ENCODE peak calls at places on chromosome 14, in six cellular contexts. W, M, A, S, F and R are unnamed samples.

GRCh38 chr14:101561145-101561896 is at the start of gene DIO3:
- DNase-seq in W (peak; percentile 40), M (no peak), A (no peak), S (no peak), F (peak; percentile 48), R (no peak)

GRCh38 chr14:33280646-33281045 is 342.0 kb downstream of the NPAS3 start:
- DNase-seq in W (no peak), M (no peak), A (no peak), S (no peak), F (peak; percentile 5), R (no peak)

GRCh38 chr14:24184104-24184970 is 4.3 kb downstream of the IPO4 start:
- DNase-seq in W (no peak), M (no peak), A (no peak), S (no peak), F (no peak), R (no peak)

GRCh38 chr14:85576848-85577541 is 47.1 kb downstream of the FLRT2 start:
- DNase-seq in W (no peak), M (no peak), A (no peak), S (no peak), F (no peak), R (no peak)

GRCh38 chr14:92651793-92652382 is 96.5 kb downstream of the LGMN start:
- DNase-seq in W (peak; percentile 44), M (no peak), A (no peak), S (no peak), F (no peak), R (peak; percentile 64)

GRCh38 chr14:100754020-100754419 is 27.3 kb downstream of the DLK1 start:
- DNase-seq in W (no peak), M (no peak), A (no peak), S (no peak), F (no peak), R (no peak)

GRCh38 chr14:106200539-106201310 is 674.3 kb downstream of the TMEM121 start:
- DNase-seq in W (no peak), M (no peak), A (no peak), S (no peak), F (no peak), R (no peak)

GRCh38 chr14:20830831-20831230 is 28.2 kb upstream of the RNASE1 start:
- DNase-seq in W (no peak), M (no peak), A (no peak), S (no peak), F (no peak), R (no peak)

GRCh38 chr14:96051642-96052540 is 12.7 kb downstream of the C14orf132 start:
- DNase-seq in W (no peak), M (no peak), A (peak; percentile 27), S (no peak), F (no peak), R (no peak)
- TF ChIP-seq CTCF in W (no peak), M (no peak), A (peak; percentile 37), S (peak; percentile 48), F (no peak), R (no peak)

GRCh38 chr14:68951800-68952540 is 27.1 kb downstream of the ACTN1 start:
- DNase-seq in W (no peak), M (no peak), A (no peak), S (no peak), F (no peak), R (peak; percentile 56)
- H3K4me1 ChIP-seq in W (peaks cover 79% of the 10 kb centered on the region), M (peaks cover 95% of the 10 kb centered on the region), A (peaks cover 100% of the 10 kb centered on the region), S (peaks cover 83% of the 10 kb centered on the region), F (peaks cover 67% of the 10 kb centered on the region), R (peaks cover 100% of the 10 kb centered on the region)

DNA sequence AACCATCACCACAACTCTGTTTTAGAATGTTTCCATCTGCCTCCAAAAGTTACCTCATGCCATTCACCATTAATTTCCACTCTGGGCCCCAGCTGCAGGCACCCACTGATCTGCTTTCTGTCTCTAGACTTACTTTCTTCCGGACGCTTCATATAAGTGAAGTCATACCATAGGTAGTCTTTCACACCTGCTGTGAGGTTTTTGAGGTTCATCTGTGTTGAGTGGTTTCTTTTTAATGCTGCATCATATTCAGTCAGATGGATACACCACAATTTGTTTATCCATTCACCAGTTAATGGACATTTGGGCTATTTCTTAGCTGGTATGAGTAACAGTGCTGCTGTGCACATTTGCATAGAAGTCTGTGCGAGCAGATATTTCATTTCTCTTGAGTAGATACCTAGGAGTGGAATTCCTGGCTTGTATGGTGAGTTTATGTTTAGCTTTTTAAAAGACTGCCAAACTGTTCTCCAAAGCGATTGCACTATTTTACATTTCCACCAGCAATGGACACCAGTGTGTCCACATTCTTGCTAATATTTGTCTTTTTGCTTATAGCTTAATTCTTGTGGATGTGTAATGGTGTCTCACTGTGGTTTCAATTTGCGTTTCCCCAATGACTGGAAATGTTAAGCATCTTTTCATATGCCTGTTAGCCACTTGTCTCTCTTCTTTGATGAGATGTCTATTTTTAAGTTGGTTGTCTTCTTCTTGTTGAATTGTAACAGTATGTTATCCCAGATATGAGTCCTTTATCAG is 48.3 kb downstream of the ZFYVE21 start:
- DNase-seq in W (no peak), M (no peak), A (no peak), S (no peak), F (no peak), R (no peak)
- H3K27ac ChIP-seq in W (no peak overlapping the region), M (no peak overlapping the region), A (no peak overlapping the region), S (no peak overlapping the region), F (no peak overlapping the region), R (no peak overlapping the region)

DNA sequence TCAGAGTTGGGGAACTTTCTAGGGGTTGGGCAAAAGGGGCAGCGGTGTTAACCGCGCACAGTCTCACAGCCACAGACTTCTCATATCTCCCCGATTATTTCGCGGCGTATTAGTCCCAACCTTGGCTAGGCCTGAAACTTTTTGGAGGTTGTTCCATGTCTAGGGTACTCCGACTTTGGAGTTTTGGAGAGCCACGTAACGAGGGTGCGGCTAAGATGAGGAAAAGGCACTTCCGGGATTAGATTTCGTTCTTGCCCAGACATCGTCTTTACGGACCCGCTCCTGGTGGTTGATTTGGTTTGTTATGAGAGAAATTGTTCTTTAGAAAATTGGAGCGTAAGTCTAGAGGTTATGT is 513 bp downstream of the CCNK start:
- DNase-seq in W (no peak), M (no peak), A (peak; percentile 39), S (no peak), F (peak; percentile 38), R (no peak)
- TF ChIP-seq CTCF in W (no peak), M (no peak), A (no peak), S (no peak), F (no peak), R (no peak)

GRCh38 chr14:55152052-55152753 is 23.2 kb downstream of the LGALS3 start:
- DNase-seq in W (no peak), M (no peak), A (no peak), S (no peak), F (peak; percentile 84), R (no peak)
- H3K4me1 ChIP-seq in W (no peaks in the 10 kb centered on the region), M (no peaks in the 10 kb centered on the region), A (no peaks in the 10 kb centered on the region), S (no peaks in the 10 kb centered on the region), F (peaks cover 4% of the 10 kb centered on the region), R (no peaks in the 10 kb centered on the region)

GRCh38 chr14:67934087-67934486 is 114.5 kb downstream of the RAD51B start:
- DNase-seq in W (peak; percentile 18), M (no peak), A (peak; percentile 89), S (peak; percentile 64), F (peak; percentile 93), R (no peak)
- H3K27ac ChIP-seq in W (peak overlapping the region; percentile 65), M (no peak overlapping the region), A (peak overlapping the region; percentile 78), S (peak overlapping the region; percentile 49), F (no peak overlapping the region), R (peak overlapping the region; percentile 64)

DNA sequence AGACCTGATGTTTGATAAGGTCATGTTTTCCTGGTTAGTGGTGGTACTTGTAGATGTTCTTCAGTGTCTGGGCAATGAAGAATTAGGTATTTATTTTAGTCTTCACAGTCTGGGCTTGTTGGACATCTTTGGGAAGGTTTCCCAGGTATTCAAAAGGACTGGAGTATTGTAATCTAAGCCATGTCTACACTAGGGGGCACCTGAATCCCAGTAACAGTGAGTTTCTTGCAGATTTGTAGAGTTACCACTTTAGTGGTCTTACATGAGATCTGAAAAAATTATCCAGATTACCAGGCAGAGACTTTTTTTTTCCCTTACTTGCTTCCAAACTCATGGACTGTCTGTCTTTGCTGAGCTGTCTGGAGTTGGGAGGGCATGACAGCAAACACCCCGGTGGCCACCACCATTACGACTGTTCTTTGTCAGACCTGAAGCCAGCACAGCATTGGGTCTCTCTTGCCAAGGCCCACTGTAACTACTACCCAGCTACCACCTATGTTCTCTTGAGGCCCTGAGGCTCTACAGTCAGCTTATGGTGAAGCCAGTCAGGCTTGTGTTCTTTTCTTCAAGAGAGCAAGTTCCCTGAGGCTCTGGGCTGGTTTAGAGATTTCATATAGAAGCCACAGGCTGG is 820.7 kb upstream of the FBXO33 start:
- DNase-seq in W (no peak), M (no peak), A (no peak), S (no peak), F (no peak), R (no peak)
- TF ChIP-seq CTCF in W (no peak), M (no peak), A (no peak), S (no peak), F (no peak), R (no peak)